ENCODE peak calls at places on chromosome 15, in four cellular contexts. One of them, this sample, is unnamed.

GRCh38 chr15:41546846-41547786 is 3.1 kb upstream of the RPAP1 start:
- DNase-seq in HFF-Myc: no peak
- DNase-seq in RPMI7951: peak
- DNase-seq in right cardiac atrium: no peak
- DNase-seq in this sample: no peak

GRCh38 chr15:42118650-42119531 is 24.5 kb upstream of the PLA2G4D start:
- DNase-seq in HFF-Myc: no peak
- DNase-seq in right cardiac atrium: no peak
- DNase-seq in RPMI7951: no peak
- DNase-seq in this sample: no peak

GRCh38 chr15:101503296-101503599 is 13.7 kb upstream of the PCSK6 start:
- DNase-seq in RPMI7951: no peak
- DNase-seq in HFF-Myc: no peak
- DNase-seq in right cardiac atrium: no peak
- DNase-seq in this sample: no peak

GRCh38 chr15:51375966-51376640 is 34.6 kb downstream of the GLDN start:
- DNase-seq in RPMI7951: peak
- DNase-seq in HFF-Myc: no peak
- DNase-seq in right cardiac atrium: no peak
- DNase-seq in this sample: no peak

GRCh38 chr15:39461536-39462140 is 119.2 kb upstream of the THBS1 start:
- DNase-seq in HFF-Myc: no peak
- DNase-seq in right cardiac atrium: peak
- DNase-seq in RPMI7951: peak
- DNase-seq in this sample: no peak

GRCh38 chr15:49991587-49991986 is 127.4 kb downstream of the ATP8B4 start:
- DNase-seq in HFF-Myc: no peak
- DNase-seq in right cardiac atrium: no peak
- DNase-seq in RPMI7951: no peak
- DNase-seq in this sample: no peak

GRCh38 chr15:71079208-71080044 is 35.8 kb upstream of the THSD4 start:
- DNase-seq in right cardiac atrium: peak
- DNase-seq in RPMI7951: peak
- DNase-seq in HFF-Myc: no peak
- DNase-seq in this sample: no peak

GRCh38 chr15:25342629-25343028 is 96.2 kb downstream of the UBE3A start:
- DNase-seq in right cardiac atrium: no peak
- DNase-seq in RPMI7951: no peak
- DNase-seq in HFF-Myc: no peak
- DNase-seq in this sample: no peak

GRCh38 chr15:68769702-68770101 is 51.0 kb downstream of the ANP32A start:
- DNase-seq in HFF-Myc: no peak
- DNase-seq in RPMI7951: no peak
- DNase-seq in right cardiac atrium: no peak
- DNase-seq in this sample: no peak